ENCODE peak calls at places on chromosomes 16 and 17, in five cellular contexts. One of them, this sample, is unnamed.

GRCh38 chr17:57626520-57627210 is 118.4 kb downstream of the CCDC182 start:
- DNase-seq in ACHN: no peak
- DNase-seq in omental fat pad: no peak
- DNase-seq in iPS-NIHi11: no peak
- DNase-seq in central memory CD4-positive, alpha-beta T cell: no peak
- DNase-seq in this sample: no peak

GRCh38 chr17:43694081-43694870 is 32.6 kb upstream of the MEOX1 start:
- DNase-seq in omental fat pad: peak
- DNase-seq in central memory CD4-positive, alpha-beta T cell: peak
- DNase-seq in ACHN: peak
- DNase-seq in iPS-NIHi11: peak
- DNase-seq in this sample: no peak

GRCh38 chr17:67829331-67829730 is 4.0 kb downstream of the BPTF start:
- DNase-seq in omental fat pad: no peak
- DNase-seq in central memory CD4-positive, alpha-beta T cell: peak
- DNase-seq in ACHN: peak
- DNase-seq in iPS-NIHi11: no peak
- DNase-seq in this sample: no peak

GRCh38 chr17:78891406-78892061 is 11.5 kb downstream of the CEP295NL start:
- DNase-seq in ACHN: no peak
- DNase-seq in omental fat pad: no peak
- DNase-seq in iPS-NIHi11: no peak
- DNase-seq in central memory CD4-positive, alpha-beta T cell: no peak
- DNase-seq in this sample: no peak

GRCh38 chr17:1716076-1716911 is 6.1 kb upstream of the TLCD2 start:
- DNase-seq in omental fat pad: peak
- DNase-seq in central memory CD4-positive, alpha-beta T cell: peak
- DNase-seq in iPS-NIHi11: peak
- DNase-seq in ACHN: peak
- DNase-seq in this sample: peak

GRCh38 chr17:16282522-16282921 is 65.5 kb downstream of the PIGL start:
- DNase-seq in central memory CD4-positive, alpha-beta T cell: no peak
- DNase-seq in iPS-NIHi11: no peak
- DNase-seq in ACHN: peak
- DNase-seq in omental fat pad: no peak
- DNase-seq in this sample: no peak

GRCh38 chr16:17416461-17417221 is 54.1 kb downstream of the XYLT1 start:
- DNase-seq in ACHN: no peak
- DNase-seq in omental fat pad: no peak
- DNase-seq in iPS-NIHi11: peak
- DNase-seq in central memory CD4-positive, alpha-beta T cell: peak
- DNase-seq in this sample: no peak

GRCh38 chr16:27236635-27237228 is 31.8 kb downstream of the NSMCE1 start:
- DNase-seq in ACHN: no peak
- DNase-seq in iPS-NIHi11: no peak
- DNase-seq in central memory CD4-positive, alpha-beta T cell: no peak
- DNase-seq in omental fat pad: peak
- DNase-seq in this sample: no peak

GRCh38 chr16:84087461-84088151 is 29.1 kb downstream of the MBTPS1 start:
- DNase-seq in omental fat pad: no peak
- DNase-seq in ACHN: no peak
- DNase-seq in iPS-NIHi11: no peak
- DNase-seq in central memory CD4-positive, alpha-beta T cell: no peak
- DNase-seq in this sample: no peak

GRCh38 chr17:77137111-77137510 is 3.7 kb upstream of the SEC14L1 start:
- DNase-seq in omental fat pad: no peak
- DNase-seq in central memory CD4-positive, alpha-beta T cell: no peak
- DNase-seq in iPS-NIHi11: no peak
- DNase-seq in ACHN: no peak
- DNase-seq in this sample: no peak

GRCh38 chr17:78276098-78276497 is 44.7 kb downstream of the TMEM235 start:
- DNase-seq in ACHN: no peak
- DNase-seq in iPS-NIHi11: no peak
- DNase-seq in central memory CD4-positive, alpha-beta T cell: no peak
- DNase-seq in omental fat pad: no peak
- DNase-seq in this sample: no peak

GRCh38 chr16:1535391-1536291 is 2.2 kb downstream of the TMEM204 start:
- DNase-seq in omental fat pad: no peak
- DNase-seq in ACHN: no peak
- DNase-seq in iPS-NIHi11: no peak
- DNase-seq in central memory CD4-positive, alpha-beta T cell: peak
- DNase-seq in this sample: no peak

GRCh38 chr16:35319536-35320192 is 1860.3 kb downstream of the TP53TG3F start:
- DNase-seq in central memory CD4-positive, alpha-beta T cell: no peak
- DNase-seq in omental fat pad: no peak
- DNase-seq in iPS-NIHi11: no peak
- DNase-seq in ACHN: no peak
- DNase-seq in this sample: no peak

GRCh38 chr16:939311-939710 is 31.5 kb downstream of the LMF1 start:
- DNase-seq in central memory CD4-positive, alpha-beta T cell: no peak
- DNase-seq in ACHN: no peak
- DNase-seq in iPS-NIHi11: no peak
- DNase-seq in omental fat pad: no peak
- DNase-seq in this sample: no peak

GRCh38 chr16:26530584-26531289 is 536.0 kb upstream of the C16orf82 start:
- DNase-seq in omental fat pad: no peak
- DNase-seq in iPS-NIHi11: no peak
- DNase-seq in ACHN: no peak
- DNase-seq in central memory CD4-positive, alpha-beta T cell: no peak
- DNase-seq in this sample: no peak

GRCh38 chr17:1455291-1455747 is 713 bp downstream of the CRK start:
- DNase-seq in iPS-NIHi11: peak
- DNase-seq in central memory CD4-positive, alpha-beta T cell: peak
- DNase-seq in ACHN: peak
- DNase-seq in omental fat pad: no peak
- DNase-seq in this sample: peak

GRCh38 chr17:45433136-45433535 is 466 bp upstream of the ARHGAP27 start:
- DNase-seq in central memory CD4-positive, alpha-beta T cell: no peak
- DNase-seq in iPS-NIHi11: no peak
- DNase-seq in omental fat pad: no peak
- DNase-seq in ACHN: no peak
- DNase-seq in this sample: no peak

GRCh38 chr17:56880133-56880532 is 33.7 kb downstream of the TRIM25 start:
- DNase-seq in ACHN: no peak
- DNase-seq in iPS-NIHi11: no peak
- DNase-seq in central memory CD4-positive, alpha-beta T cell: no peak
- DNase-seq in omental fat pad: no peak
- DNase-seq in this sample: no peak

GRCh38 chr17:4870850-4871249 is 28.5 kb upstream of the C17orf107 start:
- DNase-seq in ACHN: no peak
- DNase-seq in central memory CD4-positive, alpha-beta T cell: no peak
- DNase-seq in omental fat pad: no peak
- DNase-seq in iPS-NIHi11: no peak
- DNase-seq in this sample: no peak

GRCh38 chr17:57881143-57881542 is 31.3 kb upstream of the MRPS23 start:
- DNase-seq in ACHN: no peak
- DNase-seq in omental fat pad: no peak
- DNase-seq in central memory CD4-positive, alpha-beta T cell: no peak
- DNase-seq in iPS-NIHi11: no peak
- DNase-seq in this sample: peak

GRCh38 chr16:67456383-67457140 is 24.4 kb downstream of the ATP6V0D1 start:
- DNase-seq in ACHN: peak
- DNase-seq in central memory CD4-positive, alpha-beta T cell: no peak
- DNase-seq in omental fat pad: no peak
- DNase-seq in iPS-NIHi11: peak
- DNase-seq in this sample: peak

GRCh38 chr17:82149401-82150099 is 51.5 kb upstream of the FASN start:
- DNase-seq in iPS-NIHi11: no peak
- DNase-seq in omental fat pad: no peak
- DNase-seq in central memory CD4-positive, alpha-beta T cell: no peak
- DNase-seq in ACHN: no peak
- DNase-seq in this sample: no peak

GRCh38 chr16:533391-534088 is 6.0 kb downstream of the CAPN15 start:
- DNase-seq in central memory CD4-positive, alpha-beta T cell: no peak
- DNase-seq in iPS-NIHi11: no peak
- DNase-seq in omental fat pad: no peak
- DNase-seq in ACHN: no peak
- DNase-seq in this sample: no peak

GRCh38 chr17:46030752-46031151 is 31.7 kb downstream of the STH start:
- DNase-seq in ACHN: no peak
- DNase-seq in iPS-NIHi11: no peak
- DNase-seq in omental fat pad: no peak
- DNase-seq in central memory CD4-positive, alpha-beta T cell: no peak
- DNase-seq in this sample: no peak

GRCh38 chr16:81586421-81586820 is 141.8 kb downstream of the CMIP start:
- DNase-seq in central memory CD4-positive, alpha-beta T cell: no peak
- DNase-seq in iPS-NIHi11: no peak
- DNase-seq in ACHN: peak
- DNase-seq in omental fat pad: no peak
- DNase-seq in this sample: no peak

GRCh38 chr17:78230252-78230962 is 1.0 kb upstream of the TMEM235 start:
- DNase-seq in ACHN: no peak
- DNase-seq in central memory CD4-positive, alpha-beta T cell: no peak
- DNase-seq in omental fat pad: no peak
- DNase-seq in iPS-NIHi11: no peak
- DNase-seq in this sample: no peak

GRCh38 chr16:68086860-68087268 is 1.7 kb downstream of the NFATC3 start:
- DNase-seq in omental fat pad: no peak
- DNase-seq in ACHN: peak
- DNase-seq in central memory CD4-positive, alpha-beta T cell: no peak
- DNase-seq in iPS-NIHi11: no peak
- DNase-seq in this sample: no peak

GRCh38 chr16:15636392-15636873 is 6.5 kb downstream of the MARF1 start:
- DNase-seq in omental fat pad: no peak
- DNase-seq in ACHN: no peak
- DNase-seq in central memory CD4-positive, alpha-beta T cell: peak
- DNase-seq in iPS-NIHi11: no peak
- DNase-seq in this sample: no peak

GRCh38 chr17:41567317-41567716 is 4.5 kb downstream of the KRT9 start:
- DNase-seq in omental fat pad: no peak
- DNase-seq in iPS-NIHi11: no peak
- DNase-seq in ACHN: no peak
- DNase-seq in central memory CD4-positive, alpha-beta T cell: no peak
- DNase-seq in this sample: no peak

GRCh38 chr16:88865310-88865709 is 1.1 kb downstream of the PABPN1L start:
- DNase-seq in iPS-NIHi11: no peak
- DNase-seq in central memory CD4-positive, alpha-beta T cell: no peak
- DNase-seq in ACHN: no peak
- DNase-seq in omental fat pad: no peak
- DNase-seq in this sample: no peak

GRCh38 chr16:55944377-55944802 is 69.2 kb upstream of the CES5A start:
- DNase-seq in omental fat pad: peak
- DNase-seq in ACHN: peak
- DNase-seq in central memory CD4-positive, alpha-beta T cell: peak
- DNase-seq in iPS-NIHi11: peak
- DNase-seq in this sample: no peak